ENCODE peak calls at places on chromosomes 5 and 9, in eight cellular contexts. S is thyroid gland; J is breast epithelium; N is fibroblast of lung; O is psoas muscle; H is upper lobe of right lung; A is CD8-positive, alpha-beta T cell; E is heart right ventricle. I is an unnamed sample.

GRCh38 chr5:141883184-141883947 is 5.2 kb upstream of the PCDH1 start:
- DNase-seq in O (peak; percentile 67), A (no peak), S (no peak), H (peak; percentile 75), J (no peak), E (peak; percentile 60), N (peak; percentile 17), I (no peak)

GRCh38 chr5:77550416-77550815 is 58.3 kb upstream of the WDR41 start:
- DNase-seq in E (no peak), N (no peak), O (no peak), H (no peak), S (no peak), J (no peak), A (no peak), I (no peak)

GRCh38 chr5:141484499-141485304 is at the start of gene PCDHGC4:
- DNase-seq in O (peak; percentile 48), H (no peak), J (no peak), A (no peak), N (no peak), S (no peak), E (no peak), I (no peak)

GRCh38 chr9:8802242-8802641 is 1002.7 kb upstream of the DMAC1 start:
- DNase-seq in H (no peak), N (no peak), A (no peak), J (no peak), E (no peak), S (no peak), O (no peak), I (no peak)

GRCh38 chr9:130522233-130522808 is 57.1 kb upstream of the FUBP3 start:
- DNase-seq in H (no peak), A (no peak), N (no peak), O (no peak), E (no peak), S (no peak), J (no peak), I (no peak)

GRCh38 chr9:108093773-108094675 is 604.5 kb upstream of the KLF4 start:
- DNase-seq in A (no peak), S (no peak), E (no peak), O (no peak), J (no peak), N (peak; percentile 30), H (no peak), I (no peak)

GRCh38 chr5:143124593-143124992 is 278.9 kb downstream of the NR3C1 start:
- DNase-seq in E (no peak), J (no peak), A (no peak), S (no peak), O (no peak), H (no peak), N (no peak), I (no peak)

GRCh38 chr9:7982907-7983306 is 183.3 kb upstream of the DMAC1 start:
- DNase-seq in H (no peak), J (no peak), A (no peak), O (no peak), E (no peak), N (no peak), S (no peak), I (no peak)

GRCh38 chr5:31232273-31232888 is 38.9 kb downstream of the CDH6 start:
- DNase-seq in H (no peak), A (no peak), O (no peak), N (peak; percentile 54), J (no peak), E (peak; percentile 66), S (peak; percentile 6), I (no peak)

GRCh38 chr5:36950586-36951457 is 74.3 kb downstream of the NIPBL start:
- DNase-seq in H (no peak), S (no peak), O (no peak), N (peak; percentile 45), A (no peak), J (no peak), E (no peak), I (no peak)

GRCh38 chr5:172548311-172548731 is 92.7 kb upstream of the NEURL1B start:
- DNase-seq in A (no peak), N (no peak), O (no peak), H (peak; percentile 22), S (no peak), J (no peak), E (no peak), I (peak; percentile 37)
- H3K27ac ChIP-seq in A (no peak overlapping the region), N (no peak overlapping the region), O (no peak overlapping the region), H (no peak overlapping the region), S (no peak overlapping the region), J (no peak overlapping the region), E (no peak overlapping the region), I (no peak overlapping the region)

GRCh38 chr5:113513384-113514262 is at the start of gene YTHDC2:
- DNase-seq in S (peak; percentile 80), A (peak; percentile 81), O (peak; percentile 94), N (peak; percentile 84), H (peak; percentile 95), J (peak; percentile 83), E (peak; percentile 88), I (peak; percentile 80)
- TF ChIP-seq CTCF in S (no peak), A (no peak), O (peak; percentile 28), N (peak; percentile 30), H (peak; percentile 37), J (no peak), E (peak; percentile 47), I (peak; percentile 59)

DNA sequence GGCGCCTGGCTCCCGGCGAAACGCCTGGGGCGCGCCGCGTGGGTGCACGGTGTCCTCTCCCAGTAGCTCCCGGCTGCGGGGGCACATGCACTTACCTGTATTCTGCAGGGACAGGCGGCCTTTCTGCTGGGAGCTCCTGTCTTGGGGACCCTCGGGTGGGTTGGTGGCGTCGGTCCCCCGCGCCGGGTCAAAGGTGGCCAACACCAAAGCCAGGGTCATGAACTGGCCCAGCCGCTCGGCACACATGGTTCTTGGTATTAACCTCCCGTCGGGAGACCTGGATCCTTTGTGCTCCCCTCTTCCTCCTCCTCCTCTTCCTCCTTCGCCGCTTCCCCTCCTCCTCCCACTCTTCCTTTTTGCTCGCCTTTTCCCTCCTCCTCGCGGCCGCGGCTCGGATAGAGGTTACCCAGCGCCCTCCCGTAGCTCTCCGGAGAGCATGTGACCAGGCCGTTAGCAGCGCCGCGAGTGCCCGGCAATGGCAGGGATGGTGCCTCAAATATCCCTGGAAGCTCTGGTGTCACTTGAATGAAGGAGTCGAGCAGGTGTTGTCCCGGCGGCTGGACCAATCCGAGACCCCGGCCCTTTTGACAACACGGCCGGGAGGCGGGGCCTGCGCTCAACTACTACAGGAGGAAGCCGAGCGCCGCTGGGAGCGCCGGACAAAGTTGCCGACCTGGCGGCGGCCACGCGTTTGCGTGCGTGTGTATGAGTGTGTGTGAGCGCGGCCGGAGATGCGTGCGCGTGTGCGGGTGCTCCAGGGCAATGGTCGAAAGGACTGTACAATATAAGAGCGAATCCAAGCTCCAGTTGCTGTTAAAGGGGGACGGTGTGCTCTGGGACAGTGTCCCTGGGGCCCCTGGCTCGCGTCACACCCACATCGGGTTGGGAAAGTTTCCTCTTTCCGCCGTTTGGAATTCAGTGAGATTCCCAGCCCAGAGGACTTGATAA is at the start of gene STC2:
- DNase-seq in J (peak; percentile 95), H (no peak), S (peak; percentile 92), E (peak; percentile 81), O (peak; percentile 93), A (no peak), N (peak; percentile 91), I (peak; percentile 99)
- H3K27ac ChIP-seq in J (peak within 1 kb of the TSS; percentile 92), H (no peak within 1 kb of the TSS), S (no peak within 1 kb of the TSS), E (no peak within 1 kb of the TSS), O (peak within 1 kb of the TSS; percentile 86), A (no peak within 1 kb of the TSS), N (peak within 1 kb of the TSS; percentile 82), I (peak within 1 kb of the TSS; percentile 92)

GRCh38 chr9:71911061-71911907 is at the start of the genes ABHD17B and C9orf85:
- DNase-seq in A (peak; percentile 94), J (peak; percentile 97), O (peak; percentile 99), E (peak; percentile 99), S (peak; percentile 99), H (peak; percentile 99), N (peak; percentile 100), I (peak; percentile 99)
- TF ChIP-seq CTCF in A (no peak), J (no peak), O (no peak), E (no peak), S (no peak), H (no peak), N (no peak), I (no peak)

DNA sequence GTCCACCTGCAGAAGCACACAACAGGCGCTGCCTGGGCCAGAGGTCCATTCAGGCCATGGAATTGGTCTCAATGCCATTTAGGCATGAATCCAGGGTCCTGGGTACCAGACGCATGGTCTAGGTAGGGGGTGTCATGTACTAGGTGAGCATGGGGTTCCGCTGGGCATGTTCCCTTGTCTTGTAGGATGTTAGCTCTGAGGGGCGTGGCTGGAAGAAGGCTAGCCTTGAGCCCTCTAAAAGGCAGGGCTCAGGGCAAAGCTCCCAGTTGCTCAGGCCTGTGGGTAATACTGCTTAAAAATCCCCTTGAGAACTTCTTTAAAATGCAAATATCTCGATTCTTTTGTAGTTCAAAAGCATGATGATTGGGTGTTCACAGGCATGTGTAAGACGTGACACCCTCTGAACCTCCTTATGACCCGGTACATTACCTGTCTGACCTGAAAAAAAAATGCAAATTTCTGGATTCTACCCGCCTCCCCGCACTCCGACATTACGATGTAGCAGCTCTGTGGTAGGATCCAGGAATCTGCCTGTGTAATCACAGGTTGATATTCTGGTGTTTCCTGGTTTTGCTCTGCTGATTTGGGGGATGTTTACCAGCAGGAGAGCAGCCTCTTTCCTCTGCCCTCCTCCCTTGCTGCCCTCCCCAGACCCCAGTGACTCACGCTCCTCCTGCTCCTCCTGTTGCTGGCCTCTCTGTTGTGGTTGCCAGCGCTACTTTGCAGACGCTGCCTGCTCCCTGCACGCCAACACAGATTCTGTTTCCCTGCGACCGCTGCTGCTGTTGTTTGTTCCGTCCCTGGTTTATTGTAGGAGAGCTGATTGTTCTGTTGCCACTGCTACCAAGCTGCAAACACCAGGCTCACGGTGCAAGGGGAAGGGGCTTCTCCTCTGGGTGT is 5.7 kb downstream of the TMC1 start:
- DNase-seq in E (peak; percentile 63), N (peak; percentile 89), J (peak; percentile 81), O (peak; percentile 83), S (peak; percentile 48), A (peak; percentile 76), H (peak; percentile 83), I (peak; percentile 86)
- H3K27ac ChIP-seq in E (no peak overlapping the region), N (peak overlapping the region; percentile 87), J (peak overlapping the region; percentile 84), O (peak overlapping the region; percentile 67), S (no peak overlapping the region), A (peak overlapping the region; percentile 43), H (peak overlapping the region; percentile 80), I (peak overlapping the region; percentile 69)